ENCODE peak calls at places on chromosomes 4 and X, in five cellular contexts. S is stimulated activated CD8-positive, alpha-beta memory T cell treated with anti-CD3 and anti-CD28 coated beads, Interleukin-7, amount 100 ng/mL, for 1 hour; N is SW 1271; H is tibial artery; U is activated T-cell treated with anti-CD3 and anti-CD28 coated beads, Interleukin-2, amount 50 U/mL, for 4 hours. O is an unnamed sample.

GRCh38 chrX:25131055-25131454 is 115.3 kb upstream of the ARX start:
- DNase-seq in N (no peak), U (no peak), S (no peak), H (no peak), O (no peak)

GRCh38 chr4:78214078-78214477 is 157.0 kb downstream of the FRAS1 start:
- DNase-seq in N (no peak), U (no peak), S (no peak), H (no peak), O (no peak)

GRCh38 chr4:128572778-128573241 is 236.7 kb upstream of the JADE1 start:
- DNase-seq in U (no peak), H (no peak), N (no peak), S (no peak), O (no peak)

GRCh38 chr4:146591986-146592385 is 46.7 kb upstream of the POU4F2 start:
- DNase-seq in H (no peak), U (no peak), S (no peak), N (no peak), O (no peak)

GRCh38 chr4:94235825-94236224 is 28.2 kb downstream of the SMARCAD1 start:
- DNase-seq in N (no peak), S (no peak), U (no peak), H (no peak), O (no peak)

GRCh38 chr4:184688447-184688846 is 38.9 kb downstream of the PRIMPOL start:
- DNase-seq in S (no peak), H (no peak), N (peak), U (no peak), O (no peak)

GRCh38 chr4:112704991-112705845 is 68.3 kb downstream of the LARP7 start:
- DNase-seq in S (no peak), N (peak), H (peak), U (peak), O (no peak)

GRCh38 chrX:40479777-40480318 is 100.9 kb upstream of the ATP6AP2 start:
- DNase-seq in S (no peak), H (no peak), N (no peak), U (no peak), O (no peak)

GRCh38 chr4:42329421-42329820 is 67.9 kb upstream of the SHISA3 start:
- DNase-seq in H (no peak), S (no peak), U (no peak), N (no peak), O (no peak)

GRCh38 chrX:119073911-119074310 is 1.1 kb downstream of the CT47C1 start:
- DNase-seq in N (no peak), H (no peak), S (no peak), U (no peak), O (no peak)

GRCh38 chr4:89121711-89122387 is 10.5 kb downstream of the TIGD2 start:
- DNase-seq in H (no peak), S (no peak), N (no peak), U (no peak), O (no peak)

GRCh38 chrX:132933170-132933569 is 25.3 kb downstream of the HS6ST2 start:
- DNase-seq in U (no peak), N (no peak), H (no peak), S (no peak), O (no peak)

GRCh38 chr4:57710053-57710452 is 599.9 kb upstream of the IGFBP7 start:
- DNase-seq in H (no peak), U (no peak), N (no peak), S (no peak), O (no peak)

GRCh38 chr4:109959195-109959594 is 46.5 kb downstream of the EGF start:
- DNase-seq in S (no peak), N (no peak), H (no peak), U (no peak), O (no peak)

GRCh38 chr4:39730067-39730466 is 32.1 kb downstream of the UBE2K start:
- DNase-seq in S (no peak), N (no peak), H (no peak), U (no peak), O (no peak)

GRCh38 chr4:103086565-103086964 is 10.0 kb upstream of the SLC9B2 start:
- DNase-seq in S (no peak), H (no peak), N (no peak), U (no peak), O (no peak)

GRCh38 chr4:113020966-113021365 is 28.5 kb upstream of the ANK2 start:
- DNase-seq in H (no peak), N (no peak), S (no peak), U (no peak), O (no peak)

GRCh38 chrX:44937606-44938005 is 64.6 kb downstream of the KDM6A start:
- DNase-seq in N (no peak), U (no peak), S (no peak), H (no peak), O (no peak)

GRCh38 chr4:110400071-110400470 is 75.9 kb upstream of the ENPEP start:
- DNase-seq in U (no peak), H (no peak), S (no peak), N (no peak), O (no peak)

GRCh38 chr4:17010426-17011087 is 112.1 kb upstream of the LDB2 start:
- DNase-seq in S (no peak), U (no peak), H (no peak), N (no peak), O (no peak)

GRCh38 chr4:123954220-123954619 is 557.6 kb downstream of the SPRY1 start:
- DNase-seq in U (no peak), S (no peak), N (no peak), H (no peak), O (no peak)

GRCh38 chr4:88320780-88321373 is 36.5 kb upstream of the PPM1K start:
- DNase-seq in S (peak), N (no peak), U (no peak), H (no peak), O (no peak)

GRCh38 chr4:11748169-11748872 is 319.6 kb upstream of the HS3ST1 start:
- DNase-seq in U (no peak), N (peak), H (no peak), S (no peak), O (no peak)

GRCh38 chr4:153649572-153649991 is 34.5 kb upstream of the TLR2 start:
- DNase-seq in U (no peak), S (no peak), H (no peak), N (no peak), O (no peak)

GRCh38 chr4:11367371-11367770 is 61.3 kb downstream of the HS3ST1 start:
- DNase-seq in N (no peak), U (no peak), S (no peak), H (peak), O (no peak)

GRCh38 chr4:109733728-109734127 is 3.9 kb upstream of the PLA2G12A start:
- DNase-seq in U (no peak), H (no peak), S (no peak), N (no peak), O (no peak)

GRCh38 chr4:74056858-74057562 is 18.5 kb upstream of the CXCL3 start:
- DNase-seq in U (no peak), N (no peak), S (no peak), H (no peak), O (no peak)

GRCh38 chrX:40012800-40013682 is 84.7 kb downstream of the BCOR start:
- DNase-seq in U (peak), S (no peak), N (no peak), H (peak), O (no peak)

GRCh38 chrX:55908685-55909212 is 191.2 kb downstream of the RRAGB start:
- DNase-seq in S (no peak), U (no peak), N (no peak), H (no peak), O (no peak)

GRCh38 chr4:125961626-125962025 is 646.9 kb downstream of the FAT4 start:
- DNase-seq in S (no peak), H (no peak), U (no peak), N (no peak), O (no peak)

GRCh38 chr4:92253550-92253949 is 50.2 kb upstream of the GRID2 start:
- DNase-seq in N (no peak), U (no peak), S (no peak), H (no peak), O (no peak)

GRCh38 chrX:64580035-64580434 is 184.8 kb upstream of the MTMR8 start:
- DNase-seq in H (no peak), S (no peak), N (no peak), U (no peak), O (no peak)

GRCh38 chr4:107283587-107284559 is 247.8 kb upstream of the DKK2 start:
- DNase-seq in U (no peak), S (no peak), N (peak), H (no peak), O (no peak)

GRCh38 chrX:147573266-147573665 is 338.5 kb upstream of the FMR1 start:
- DNase-seq in S (no peak), H (no peak), U (no peak), N (no peak), O (no peak)

GRCh38 chr4:88792268-88792781 is 94.7 kb upstream of the NAP1L5 start:
- DNase-seq in S (no peak), N (no peak), H (no peak), U (no peak), O (no peak)

GRCh38 chr4:6480532-6481088 is 8.2 kb upstream of the PPP2R2C start:
- DNase-seq in H (no peak), U (no peak), N (no peak), S (no peak), O (no peak)

GRCh38 chrX:53440101-53440500 is 5.9 kb upstream of the HSD17B10 start:
- DNase-seq in U (no peak), N (no peak), S (no peak), H (no peak), O (no peak)